ENCODE peak calls at places on chromosome 11, in seven cellular contexts. Q, M, G, X, D, W and E are unnamed samples.

GRCh38 chr11:57798905-57799559 is 37.4 kb downstream of the CTNND1 start:
- DNase-seq in Q (peak), W (peak), X (no peak), D (peak), M (peak), G (no peak), E (no peak)

GRCh38 chr11:129709801-129710398 is 105.7 kb upstream of the TMEM45B start:
- DNase-seq in G (no peak), M (no peak), X (no peak), W (no peak), D (no peak), Q (no peak), E (no peak)

GRCh38 chr11:27926469-27926868 is 181.5 kb downstream of the KIF18A start:
- DNase-seq in W (peak), Q (no peak), G (no peak), D (no peak), M (no peak), X (no peak), E (no peak)

GRCh38 chr11:106961518-106961917 is 56.8 kb downstream of the GUCY1A2 start:
- DNase-seq in M (peak), X (no peak), Q (peak), W (peak), G (no peak), D (peak), E (peak)

GRCh38 chr11:10725114-10725906 is 25.7 kb upstream of the CTR9 start:
- DNase-seq in W (peak), Q (peak), G (no peak), X (no peak), M (peak), D (peak), E (peak)

GRCh38 chr11:6681505-6681904 is 1.6 kb downstream of the MRPL17 start:
- DNase-seq in X (no peak), D (no peak), Q (no peak), W (no peak), G (no peak), M (no peak), E (no peak)

GRCh38 chr11:74321487-74322188 is 10.2 kb upstream of the P4HA3 start:
- DNase-seq in Q (peak), G (no peak), M (peak), W (peak), X (no peak), D (peak), E (peak)

GRCh38 chr11:115579181-115579825 is 75.1 kb upstream of the CADM1 start:
- DNase-seq in D (peak), G (no peak), W (no peak), Q (no peak), X (no peak), M (no peak), E (no peak)

GRCh38 chr11:9379046-9379445 is 5.4 kb upstream of the IPO7 start:
- DNase-seq in Q (no peak), X (no peak), G (no peak), D (no peak), W (no peak), M (no peak), E (no peak)

GRCh38 chr11:102157219-102157618 is 47.0 kb downstream of the YAP1 start:
- DNase-seq in X (no peak), G (peak), W (peak), Q (peak), M (peak), D (peak), E (peak)

GRCh38 chr11:67045314-67045713 is 11.3 kb upstream of the RHOD start:
- DNase-seq in D (peak), Q (peak), M (peak), W (peak), G (peak), X (peak), E (peak)

GRCh38 chr11:71244116-71244815 is 8.1 kb downstream of the SHANK2 start:
- DNase-seq in X (no peak), M (no peak), Q (no peak), D (no peak), W (peak), G (no peak), E (no peak)

GRCh38 chr11:30553521-30554110 is 32.5 kb downstream of the MPPED2 start:
- DNase-seq in Q (no peak), M (no peak), W (no peak), G (no peak), X (no peak), D (no peak), E (no peak)

GRCh38 chr11:68935516-68936357 is 32.0 kb downstream of the IGHMBP2 start:
- DNase-seq in D (no peak), W (no peak), G (no peak), M (no peak), Q (no peak), X (no peak), E (no peak)

GRCh38 chr11:30109774-30110173 is 92.9 kb upstream of the KCNA4 start:
- DNase-seq in W (no peak), Q (no peak), X (no peak), D (no peak), M (no peak), G (no peak), E (no peak)

GRCh38 chr11:128471138-128471661 is 116.2 kb downstream of the ETS1 start:
- DNase-seq in X (no peak), D (no peak), M (no peak), Q (no peak), W (no peak), G (no peak), E (no peak)

GRCh38 chr11:22800482-22800881 is 29.1 kb downstream of the SVIP start:
- DNase-seq in W (no peak), D (no peak), X (no peak), G (no peak), M (no peak), Q (no peak), E (no peak)

GRCh38 chr11:117197516-117198456 is 1.4 kb upstream of the TAGLN start:
- DNase-seq in D (no peak), G (peak), W (peak), X (no peak), Q (no peak), M (peak), E (no peak)

GRCh38 chr11:67233584-67234190 is 32.6 kb upstream of the GRK2 start:
- DNase-seq in D (no peak), X (no peak), Q (no peak), W (no peak), G (no peak), M (no peak), E (no peak)

GRCh38 chr11:46618789-46619188 is 1.4 kb downstream of the ATG13 start:
- DNase-seq in W (no peak), G (no peak), M (no peak), D (no peak), Q (no peak), X (no peak), E (no peak)

GRCh38 chr11:70885721-70886305 is 366.6 kb downstream of the SHANK2 start:
- DNase-seq in W (no peak), X (peak), Q (peak), D (no peak), G (no peak), M (no peak), E (no peak)

GRCh38 chr11:61814958-61815789 is 1.6 kb downstream of the FADS1 start:
- DNase-seq in G (peak), W (peak), D (peak), Q (peak), M (peak), X (peak), E (peak)

GRCh38 chr11:122785156-122785605 is 53.1 kb upstream of the CRTAM start:
- DNase-seq in W (peak), X (no peak), M (no peak), Q (no peak), G (no peak), D (no peak), E (no peak)
- TF ChIP-seq CTCF in W (no peak), X (no peak), M (no peak), Q (no peak), G (no peak), D (no peak), E (no peak)

DNA sequence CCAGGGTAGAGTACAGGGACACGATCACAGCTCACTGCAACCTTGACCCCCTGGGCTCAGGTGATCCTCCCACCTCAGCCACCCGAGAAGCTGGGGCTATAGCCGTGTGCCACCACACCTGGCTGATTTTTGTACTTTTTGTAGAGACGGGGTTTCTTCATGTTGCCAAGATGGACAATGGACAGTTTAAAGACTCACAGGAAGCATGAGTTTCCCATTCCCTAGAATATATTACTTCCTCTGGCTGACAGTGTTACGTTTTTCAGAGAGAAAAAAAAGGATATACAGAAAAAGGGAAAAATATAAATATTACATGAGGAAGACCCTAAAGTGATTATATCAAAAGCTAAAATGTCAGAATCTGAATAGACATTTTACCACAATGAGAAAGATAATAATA is 72.3 kb downstream of the RSF1 start:
- DNase-seq in G (no peak), X (no peak), Q (no peak), M (no peak), W (no peak), D (no peak), E (no peak)
- H3K4me3 ChIP-seq in G (no peak), X (no peak), Q (no peak), M (no peak), W (no peak), D (no peak), E (no peak)

GRCh38 chr11:73252577-73253191 is 19.5 kb upstream of the P2RY6 start:
- DNase-seq in D (no peak), M (no peak), G (peak), X (no peak), W (no peak), Q (no peak), E (no peak)
- TF ChIP-seq CTCF in D (peak), M (peak), G (no peak), X (no peak), W (no peak), Q (no peak), E (no peak)

DNA sequence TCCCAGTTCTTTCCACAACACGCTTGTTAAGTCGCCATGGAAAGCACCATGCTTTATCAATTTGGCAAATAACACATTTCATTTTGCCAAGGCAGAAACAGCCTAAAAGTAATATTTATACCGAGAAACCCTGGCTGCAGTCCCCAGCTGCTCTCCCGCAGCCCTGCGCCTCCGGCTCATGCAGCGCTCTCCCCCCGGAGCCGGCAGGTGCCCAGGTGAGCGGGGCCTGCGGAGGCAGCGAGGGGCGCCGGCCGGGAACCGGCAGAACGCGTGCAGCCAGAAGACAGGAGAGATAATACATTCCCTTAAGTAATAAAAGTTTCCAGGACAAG is 651 bp upstream of the ARHGEF12 start:
- DNase-seq in W (no peak), M (peak), G (no peak), D (no peak), Q (no peak), X (no peak), E (no peak)
- H3K4me3 ChIP-seq in W (peak), M (peak), G (peak), D (peak), Q (peak), X (peak), E (peak)